ENCODE peak calls at places on chromosomes 12 and 14, in nine cellular contexts. Y is CD4-positive, CD25-positive, alpha-beta regulatory T cell; Z is stomach; J is fibroblast of lung; I is suprapubic skin; K is DND-41; M is neural progenitor cell; F is CD8-positive, alpha-beta T cell; X is Peyer's patch. A is an unnamed sample.
A peak's percentile ranks its signal among the peaks of the same experiment; 100 is the strongest.

GRCh38 chr14:76109087-76109880 is 42.4 kb upstream of the GPATCH2L start:
- DNase-seq in Y (no peak), Z (no peak), J (no peak), I (no peak), K (no peak), M (no peak), F (no peak), X (no peak), A (no peak)

GRCh38 chr14:77123381-77124344 is 17.9 kb downstream of the ZDHHC22 start:
- DNase-seq in Y (no peak), Z (peak; percentile 96), J (no peak), I (peak; percentile 88), K (no peak), M (no peak), F (no peak), X (peak; percentile 93), A (peak; percentile 79)

GRCh38 chr14:64095620-64096019 is 198.6 kb downstream of the ESR2 start:
- DNase-seq in Y (no peak), Z (no peak), J (peak; percentile 67), I (no peak), K (no peak), M (no peak), F (no peak), X (no peak), A (no peak)

GRCh38 chr14:20760950-20761349 is 7.3 kb upstream of the EDDM3B start:
- DNase-seq in Y (no peak), Z (no peak), J (no peak), I (no peak), K (no peak), M (no peak), F (no peak), X (no peak), A (no peak)

GRCh38 chr14:105240811-105241576 is 7.3 kb upstream of the BTBD6 start:
- DNase-seq in Y (no peak), Z (no peak), J (no peak), I (no peak), K (no peak), M (no peak), F (no peak), X (no peak), A (peak; percentile 67)

GRCh38 chr14:61678966-61679365 is 16.3 kb upstream of the HIF1A start:
- DNase-seq in Y (no peak), Z (no peak), J (peak; percentile 86), I (no peak), K (no peak), M (peak; percentile 86), F (no peak), X (no peak), A (no peak)

GRCh38 chr14:92726135-92726932 is 22.1 kb downstream of the LGMN start:
- DNase-seq in Y (peak; percentile 23), Z (peak; percentile 82), J (peak; percentile 90), I (no peak), K (no peak), M (no peak), F (no peak), X (peak; percentile 90), A (peak; percentile 93)

GRCh38 chr14:60622920-60623263 is 26.4 kb downstream of the SIX1 start:
- DNase-seq in Y (no peak), Z (no peak), J (peak; percentile 86), I (no peak), K (no peak), M (no peak), F (no peak), X (no peak), A (no peak)

GRCh38 chr12:49059385-49060232 is 985 bp downstream of the KMT2D start:
- DNase-seq in Y (no peak), Z (no peak), J (peak; percentile 25), I (no peak), K (peak; percentile 39), M (peak; percentile 76), F (no peak), X (peak; percentile 59), A (no peak)

GRCh38 chr14:24982472-24983155 is 67.3 kb downstream of the STXBP6 start:
- DNase-seq in Y (no peak), Z (no peak), J (peak; percentile 87), I (no peak), K (no peak), M (no peak), F (no peak), X (no peak), A (no peak)

GRCh38 chr14:26765768-26766550 is 168.1 kb upstream of the NOVA1 start:
- DNase-seq in Y (no peak), Z (no peak), J (peak; percentile 95), I (no peak), K (no peak), M (peak; percentile 30), F (no peak), X (peak; percentile 51), A (peak; percentile 34)

DNA sequence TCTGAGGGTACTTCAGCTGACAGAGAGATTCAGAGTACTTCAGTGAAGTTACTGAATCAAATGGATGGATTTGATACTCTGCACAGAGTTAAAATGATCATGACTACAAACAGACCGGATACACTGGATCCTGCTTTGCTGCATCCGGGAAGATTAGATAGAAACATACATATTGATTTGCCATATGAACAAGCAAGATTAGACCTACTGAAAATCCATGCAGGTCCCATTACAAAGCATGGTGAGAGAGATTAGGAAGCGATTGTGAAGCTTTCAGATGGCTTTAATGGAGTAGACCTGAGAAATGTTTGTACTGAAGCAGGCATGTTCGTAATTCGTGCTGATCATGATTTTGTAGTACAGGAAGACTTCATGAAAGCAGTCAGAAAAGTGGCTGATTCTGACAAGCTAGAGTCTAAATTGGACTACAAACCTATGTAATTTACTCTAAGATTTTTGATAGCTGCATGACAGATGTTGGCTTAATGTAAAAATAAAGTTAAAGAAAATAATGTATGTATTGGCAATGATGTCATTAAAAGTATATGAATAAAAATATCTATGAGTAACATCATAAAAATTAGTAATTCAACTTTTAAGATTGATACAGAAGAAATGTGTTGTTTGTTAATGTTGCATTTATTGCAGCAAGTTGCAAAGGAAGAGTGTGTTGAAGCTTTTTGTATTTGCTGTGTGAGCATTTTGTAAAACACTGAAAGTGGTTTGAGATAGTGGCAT is 136.1 kb upstream of the RAP1B start:
- DNase-seq in Y (no peak), Z (no peak), J (no peak), I (no peak), K (no peak), M (no peak), F (no peak), X (no peak), A (no peak)
- H3K4me3 ChIP-seq in Y (no peak overlapping the region), Z (no peak overlapping the region), J (no peak overlapping the region), I (no peak overlapping the region), K (no peak overlapping the region), M (no peak overlapping the region), F (no peak overlapping the region), X (no peak overlapping the region), A (no peak overlapping the region)

GRCh38 chr12:42583017-42583416 is 6.5 kb downstream of the PRICKLE1 start:
- DNase-seq in Y (no peak), Z (no peak), J (no peak), I (no peak), K (no peak), M (no peak), F (no peak), X (no peak), A (no peak)
- H3K4me1 ChIP-seq in Y (no peaks in the 10 kb centered on the region), Z (peaks cover 53% of the 10 kb centered on the region), J (no peaks in the 10 kb centered on the region), I (peaks cover 22% of the 10 kb centered on the region), K (no peaks in the 10 kb centered on the region), M (peaks cover 7% of the 10 kb centered on the region), F (no peaks in the 10 kb centered on the region), X (peaks cover 5% of the 10 kb centered on the region), A (peaks cover 37% of the 10 kb centered on the region)

GRCh38 chr12:6383572-6384498 is at the start of gene LTBR:
- DNase-seq in Y (no peak), Z (peak; percentile 97), J (peak; percentile 82), I (peak; percentile 99), K (no peak), M (peak; percentile 49), F (no peak), X (peak; percentile 95), A (peak; percentile 100)
- H3K4me3 ChIP-seq in Y (no peak within 1 kb of the TSS), Z (peak within 1 kb of the TSS; percentile 80), J (peak within 1 kb of the TSS; percentile 81), I (peak within 1 kb of the TSS; percentile 73), K (no peak within 1 kb of the TSS), M (no peak within 1 kb of the TSS), F (no peak within 1 kb of the TSS), X (peak within 1 kb of the TSS; percentile 69), A (peak within 1 kb of the TSS; percentile 99)

GRCh38 chr14:39946796-39947195 is 514.6 kb upstream of the FBXO33 start:
- DNase-seq in Y (no peak), Z (no peak), J (peak; percentile 48), I (no peak), K (no peak), M (no peak), F (no peak), X (no peak), A (no peak)
- H3K4me1 ChIP-seq in Y (no peaks in the 10 kb centered on the region), Z (no peaks in the 10 kb centered on the region), J (no peaks in the 10 kb centered on the region), I (no peaks in the 10 kb centered on the region), K (no peaks in the 10 kb centered on the region), M (no peaks in the 10 kb centered on the region), F (no peaks in the 10 kb centered on the region), X (no peaks in the 10 kb centered on the region), A (no peaks in the 10 kb centered on the region)

DNA sequence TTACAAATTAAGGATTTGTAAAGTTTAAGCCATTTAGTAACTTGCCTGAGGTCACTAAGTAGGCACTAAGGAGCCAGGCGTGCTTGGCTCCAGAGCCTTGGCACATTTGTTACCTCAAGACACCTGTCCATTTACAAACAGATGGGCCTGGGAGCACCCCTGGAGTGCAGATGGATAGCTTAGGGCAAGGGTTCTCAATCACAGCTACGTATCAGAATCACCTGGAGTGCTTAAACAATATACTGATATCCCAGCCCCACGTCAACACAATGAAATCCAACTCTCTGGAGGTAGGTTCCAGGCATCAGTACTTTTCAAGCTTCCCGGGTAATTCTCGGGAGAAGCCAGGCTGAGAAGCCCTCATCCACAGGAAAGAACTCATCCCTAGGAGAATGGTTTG is 45.4 kb downstream of the SLC8A3 start:
- DNase-seq in Y (no peak), Z (no peak), J (no peak), I (no peak), K (no peak), M (no peak), F (no peak), X (no peak), A (no peak)
- H3K4me3 ChIP-seq in Y (no peak overlapping the region), Z (no peak overlapping the region), J (no peak overlapping the region), I (no peak overlapping the region), K (no peak overlapping the region), M (no peak overlapping the region), F (no peak overlapping the region), X (no peak overlapping the region), A (no peak overlapping the region)

GRCh38 chr12:109466305-109466704 is 10.8 kb downstream of the KCTD10 start:
- DNase-seq in Y (no peak), Z (no peak), J (no peak), I (no peak), K (no peak), M (no peak), F (no peak), X (no peak), A (no peak)
- H3K4me1 ChIP-seq in Y (peaks cover 7% of the 10 kb centered on the region), Z (peaks cover 81% of the 10 kb centered on the region), J (peaks cover 50% of the 10 kb centered on the region), I (peaks cover 84% of the 10 kb centered on the region), K (no peaks in the 10 kb centered on the region), M (peaks cover 16% of the 10 kb centered on the region), F (peaks cover 16% of the 10 kb centered on the region), X (peaks cover 27% of the 10 kb centered on the region), A (peaks cover 45% of the 10 kb centered on the region)

GRCh38 chr12:111434680-111435338 is 29.1 kb downstream of the SH2B3 start:
- DNase-seq in Y (peak; percentile 74), Z (no peak), J (peak; percentile 76), I (no peak), K (peak; percentile 68), M (no peak), F (peak; percentile 87), X (peak; percentile 90), A (no peak)
- H3K4me3 ChIP-seq in Y (peak overlapping the region; percentile 76), Z (no peak overlapping the region), J (peak overlapping the region; percentile 16), I (peak overlapping the region; percentile 17), K (no peak overlapping the region), M (no peak overlapping the region), F (peak overlapping the region; percentile 34), X (peak overlapping the region; percentile 5), A (no peak overlapping the region)